ENCODE peak calls at places on chromosomes 2 and 18, in four cellular contexts. F is RWPE1, C is pancreas, U is Peyer's patch. G is an unnamed sample.

GRCh38 chr2:83051538-83052192 is 1407.4 kb downstream of the SUCLG1 start:
- DNase-seq in U (no peak), F (no peak), C (no peak), G (no peak)

GRCh38 chr2:180573951-180574350 is 406.5 kb upstream of the UBE2E3 start:
- DNase-seq in U (no peak), F (peak), C (no peak), G (no peak)

GRCh38 chr2:235009081-235009480 is 57.3 kb downstream of the SH3BP4 start:
- DNase-seq in F (no peak), C (no peak), U (no peak), G (no peak)

GRCh38 chr2:218992703-218993344 is 398 bp downstream of the CRYBA2 start:
- DNase-seq in F (no peak), U (no peak), C (peak), G (no peak)

GRCh38 chr18:42038936-42039335 is 83.9 kb downstream of the PIK3C3 start:
- DNase-seq in F (peak), U (no peak), C (no peak), G (no peak)

GRCh38 chr2:148927010-148927409 is 52.0 kb downstream of the KIF5C start:
- DNase-seq in U (peak), C (no peak), F (no peak), G (no peak)

GRCh38 chr2:8402222-8402621 is 279.6 kb upstream of the ID2 start:
- DNase-seq in C (no peak), U (no peak), F (no peak), G (no peak)

GRCh38 chr18:36456622-36457021 is 159.1 kb downstream of the FHOD3 start:
- DNase-seq in F (no peak), U (no peak), C (no peak), G (no peak)

GRCh38 chr2:96760036-96760985 is at the start of gene CNNM4:
- DNase-seq in C (peak), F (peak), U (peak), G (peak)

GRCh38 chr18:7417742-7418141 is 149.4 kb upstream of the PTPRM start:
- DNase-seq in U (no peak), C (no peak), F (peak), G (no peak)

GRCh38 chr2:189608160-189608559 is 27.6 kb upstream of the SLC40A1 start:
- DNase-seq in C (no peak), F (no peak), U (no peak), G (no peak)

GRCh38 chr2:67650292-67651133 is 253.4 kb downstream of the ETAA1 start:
- DNase-seq in U (peak), C (peak), F (peak), G (no peak)

GRCh38 chr2:12721571-12722444 is 5.1 kb downstream of the TRIB2 start:
- DNase-seq in U (no peak), F (no peak), C (no peak), G (no peak)

GRCh38 chr2:168671932-168672331 is 130.5 kb upstream of the NOSTRIN start:
- DNase-seq in C (no peak), F (no peak), U (no peak), G (no peak)

DNA sequence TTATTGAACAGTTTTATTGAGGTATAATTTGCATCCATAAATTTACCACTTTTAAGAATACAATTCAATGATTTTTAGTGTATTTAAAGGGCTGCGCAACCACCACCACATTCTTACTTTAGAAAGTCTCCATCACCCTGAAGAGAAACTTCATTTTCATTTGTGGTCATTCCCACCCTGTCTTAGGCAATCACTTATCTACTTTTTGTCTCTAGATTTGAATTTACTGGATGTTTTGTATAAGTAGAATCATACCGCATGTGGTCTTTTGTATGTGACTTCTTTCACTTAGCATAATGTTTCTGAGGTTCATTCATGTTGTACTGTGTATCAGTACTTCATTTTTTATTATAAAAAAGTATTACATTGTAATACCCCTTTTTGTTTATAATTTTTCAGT is 17.9 kb upstream of the SLC4A10 start:
- DNase-seq in C (no peak), U (no peak), F (no peak), G (no peak)
- H3K27ac ChIP-seq in C (no peak), U (no peak), F (no peak), G (no peak)

GRCh38 chr2:49255325-49256023 is 101.2 kb upstream of the FSHR start:
- DNase-seq in U (no peak), C (no peak), F (no peak), G (no peak)
- TF ChIP-seq CTCF in U (no peak), C (no peak), F (no peak), G (no peak)

GRCh38 chr2:216897561-216898203 is 37.8 kb upstream of the TNP1 start:
- DNase-seq in C (no peak), F (no peak), U (no peak), G (no peak)
- H3K27ac ChIP-seq in C (no peak), F (no peak), U (no peak), G (no peak)

GRCh38 chr18:58661423-58661822 is 9.8 kb upstream of the MALT1 start:
- DNase-seq in F (no peak), U (no peak), C (no peak), G (no peak)
- TF ChIP-seq CTCF in F (no peak), U (no peak), C (no peak), G (no peak)

GRCh38 chr2:237410949-237411635 is 2.9 kb downstream of the COL6A3 start:
- DNase-seq in U (no peak), F (no peak), C (no peak), G (no peak)
- H3K27ac ChIP-seq in U (peak), F (no peak), C (peak), G (no peak)

GRCh38 chr2:73852020-73852419 is 23.3 kb downstream of the STAMBP start:
- DNase-seq in F (peak), U (no peak), C (no peak), G (no peak)

GRCh38 chr2:73850009-73850408 is 21.2 kb downstream of the STAMBP start:
- DNase-seq in C (no peak), U (no peak), F (no peak), G (no peak)

GRCh38 chr2:73856214-73856613 is 27.5 kb downstream of the STAMBP start:
- DNase-seq in F (no peak), U (no peak), C (no peak), G (no peak)

GRCh38 chr2:73855526-73855925 is 26.8 kb downstream of the STAMBP start:
- DNase-seq in U (no peak), C (no peak), F (no peak), G (no peak)

GRCh38 chr2:73851274-73851673 is 22.5 kb downstream of the STAMBP start:
- DNase-seq in C (no peak), U (no peak), F (peak), G (no peak)
- TF ChIP-seq CTCF in C (no peak), U (no peak), F (peak), G (peak)

DNA sequence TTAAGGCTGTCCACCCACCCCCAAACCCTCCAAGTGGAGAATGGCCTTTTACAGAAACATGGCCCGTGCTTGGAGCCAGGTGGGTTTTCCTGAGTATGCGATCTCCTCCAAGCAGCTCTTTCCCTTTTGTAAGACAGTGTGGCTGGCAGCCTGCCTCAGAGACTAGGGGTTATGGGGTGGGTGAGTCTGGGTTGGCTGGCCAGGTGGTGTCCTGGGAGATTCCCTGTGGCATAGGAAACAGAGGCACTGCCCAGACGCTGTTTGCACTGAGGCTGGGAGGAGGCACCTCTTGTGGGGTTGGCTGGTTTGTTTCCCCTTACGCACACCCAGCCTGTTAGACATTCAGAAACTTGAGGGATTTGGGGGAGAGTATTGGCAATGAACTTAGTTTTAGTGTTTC is 82.3 kb upstream of the MCFD2 start:
- DNase-seq in U (no peak), C (no peak), F (no peak), G (no peak)
- H3K27ac ChIP-seq in U (no peak), C (no peak), F (peak), G (no peak)

GRCh38 chr2:186991766-186992417 is 142.9 kb upstream of the ZSWIM2 start:
- DNase-seq in F (no peak), C (no peak), U (no peak), G (no peak)
- TF ChIP-seq CTCF in F (no peak), C (no peak), U (no peak), G (no peak)

DNA sequence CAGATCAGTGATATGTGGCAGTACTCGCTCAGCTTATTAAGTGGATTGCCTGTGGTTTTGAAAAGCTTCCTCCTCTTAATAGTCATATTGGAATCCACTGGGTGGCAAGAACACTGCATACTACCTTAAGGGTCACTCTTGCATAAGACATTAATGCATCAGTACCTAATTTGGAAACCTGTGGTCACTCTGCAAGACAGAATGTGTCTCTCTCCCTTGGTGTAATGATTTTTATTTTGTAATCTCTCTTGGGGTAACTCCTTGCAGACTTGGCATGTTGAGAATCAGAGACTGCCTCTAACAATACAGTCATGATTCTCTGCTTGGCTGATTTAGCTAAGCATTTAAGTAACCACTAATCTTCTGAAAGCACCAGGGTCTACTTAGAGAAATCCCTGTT is 33.0 kb upstream of the IER3IP1 start:
- DNase-seq in F (no peak), C (no peak), U (no peak), G (no peak)
- H3K27ac ChIP-seq in F (no peak), C (no peak), U (no peak), G (no peak)

G was measured in CD4-positive, alpha-beta T cell.